ENCODE peak calls at places on chromosomes 12 and 14, in four cellular contexts. U is activated naive CD4-positive, alpha-beta T cell treated with anti-CD3 and anti-CD28 coated beads for 36 hours; C is activated CD4-positive, alpha-beta T cell treated with anti-CD3 and anti-CD28 coated beads for 4 hours; R is iris pigment epithelial cell. L is an unnamed sample.

GRCh38 chr12:119920064-119920463 is 42.9 kb upstream of the CIT start:
- DNase-seq in C (no peak), U (no peak), R (no peak), L (no peak)

GRCh38 chr14:30813182-30813581 is 61.2 kb upstream of the COCH start:
- DNase-seq in C (no peak), R (no peak), U (no peak), L (no peak)

GRCh38 chr14:31270196-31270772 is 62.7 kb upstream of the HECTD1 start:
- DNase-seq in R (peak; percentile 24), C (no peak), U (peak; percentile 33), L (peak; percentile 58)

GRCh38 chr12:50197297-50197727 is 30.1 kb upstream of the CERS5 start:
- DNase-seq in C (no peak), R (no peak), U (no peak), L (no peak)

GRCh38 chr12:80589091-80589490 is 118.3 kb upstream of the MYF6 start:
- DNase-seq in R (no peak), U (no peak), C (no peak), L (no peak)

GRCh38 chr14:90546767-90547166 is 149.9 kb downstream of the CALM1 start:
- DNase-seq in U (no peak), R (no peak), C (no peak), L (no peak)

GRCh38 chr14:101519090-101519489 is 42.2 kb upstream of the DIO3 start:
- DNase-seq in U (no peak), C (no peak), R (no peak), L (no peak)

GRCh38 chr12:55931317-55931779 is 386 bp downstream of the DGKA start:
- DNase-seq in R (no peak), C (no peak), U (no peak), L (no peak)

GRCh38 chr12:71152838-71153237 is 5.0 kb downstream of the TSPAN8 start:
- DNase-seq in C (no peak), U (no peak), R (no peak), L (no peak)

GRCh38 chr14:90061849-90062794 is at the start of gene KCNK13:
- DNase-seq in U (peak; percentile 21), C (no peak), R (peak; percentile 16), L (peak; percentile 67)

GRCh38 chr12:119781804-119782203 is 95.3 kb downstream of the CIT start:
- DNase-seq in U (no peak), R (no peak), C (no peak), L (no peak)

GRCh38 chr12:69514111-69514510 is 43.9 kb downstream of the FRS2 start:
- DNase-seq in U (no peak), R (no peak), C (no peak), L (no peak)

GRCh38 chr12:12387521-12387920 is 30.6 kb downstream of the BORCS5 start:
- DNase-seq in U (peak; percentile 32), C (no peak), R (peak; percentile 77), L (no peak)

GRCh38 chr12:9134981-9135628 is 19.4 kb upstream of the A2M start:
- DNase-seq in R (no peak), C (no peak), U (peak; percentile 16), L (no peak)

GRCh38 chr14:94388027-94388895 is at the start of gene SERPINA1:
- DNase-seq in U (peak; percentile 22), C (no peak), R (peak; percentile 31), L (peak; percentile 88)

GRCh38 chr12:117114784-117115183 is 15.6 kb upstream of the TESC start:
- DNase-seq in R (no peak), C (no peak), U (no peak), L (no peak)